ENCODE peak calls at places on chromosomes 12 and 14, in ten cellular contexts. Q is ascending aorta; U is kidney epithelial cell; C is CD8-positive, alpha-beta T cell; S is cardiac muscle cell; J is body of pancreas; I is left lung; D is lower lobe of right lung; R is heart right ventricle; X is psoas muscle. P is an unnamed sample. For H3K36me3, the result is how much of the 10 kb centered on the place peaks cover.

GRCh38 chr14:69798339-69798735 is 1.3 kb upstream of the SLC10A1 start:
- DNase-seq in X (no peak), D (no peak), S (no peak), U (no peak), I (no peak), Q (no peak), C (no peak), R (no peak), J (no peak), P (no peak)

GRCh38 chr14:45177081-45177480 is 41.4 kb downstream of the FANCM start:
- DNase-seq in S (no peak), Q (no peak), J (no peak), I (no peak), C (no peak), X (no peak), U (no peak), R (no peak), D (no peak), P (no peak)

GRCh38 chr14:74706101-74706500 is 6.8 kb downstream of the AREL1 start:
- DNase-seq in J (no peak), I (no peak), U (peak), X (no peak), D (no peak), S (no peak), Q (no peak), R (no peak), C (no peak), P (no peak)

GRCh38 chr14:106268013-106268727 is 741.8 kb downstream of the TMEM121 start:
- DNase-seq in X (no peak), R (no peak), C (peak), U (no peak), D (peak), J (peak), Q (no peak), S (no peak), I (no peak), P (peak)

GRCh38 chr12:10455766-10456165 is 2.6 kb upstream of the KLRC1 start:
- DNase-seq in C (no peak), U (no peak), X (no peak), S (no peak), R (no peak), I (no peak), Q (no peak), D (no peak), J (no peak), P (no peak)

GRCh38 chr12:28640519-28640918 is 450.3 kb downstream of the CCDC91 start:
- DNase-seq in I (no peak), X (no peak), J (no peak), S (no peak), Q (no peak), C (no peak), D (no peak), R (no peak), U (no peak), P (no peak)

GRCh38 chr14:58082491-58083098 is 69.4 kb downstream of the ARMH4 start:
- DNase-seq in S (no peak), D (no peak), X (no peak), U (peak), R (no peak), J (no peak), C (no peak), Q (no peak), I (no peak), P (no peak)

GRCh38 chr12:27142102-27142721 is 59.8 kb upstream of the C12orf71 start:
- DNase-seq in U (no peak), J (peak), S (peak), I (no peak), C (no peak), R (peak), X (no peak), D (no peak), Q (no peak), P (peak)

GRCh38 chr12:71439362-71439612 is 311 bp upstream of the LGR5 start:
- DNase-seq in S (no peak), R (no peak), U (no peak), J (no peak), X (no peak), Q (no peak), D (no peak), I (no peak), C (no peak), P (no peak)

GRCh38 chr12:114665411-114666181 is 18.4 kb downstream of the TBX3 start:
- DNase-seq in R (no peak), U (no peak), C (no peak), D (no peak), Q (no peak), I (no peak), J (no peak), X (peak), S (no peak), P (no peak)

GRCh38 chr14:66231823-66232222 is 254.3 kb upstream of the CCDC196 start:
- DNase-seq in R (no peak), U (no peak), Q (no peak), D (no peak), C (no peak), J (no peak), I (no peak), X (no peak), S (no peak), P (no peak)

GRCh38 chr14:65850429-65851145 is 438.1 kb downstream of the FUT8 start:
- DNase-seq in D (no peak), Q (no peak), R (no peak), C (peak), J (no peak), S (no peak), U (no peak), I (no peak), X (no peak), P (peak)

GRCh38 chr12:39620664-39621658 is 1.4 kb upstream of the ABCD2 start:
- DNase-seq in X (no peak), R (no peak), I (peak), J (no peak), C (peak), S (no peak), Q (no peak), U (no peak), D (no peak), P (peak)

GRCh38 chr14:101705733-101706508 is 55.6 kb upstream of the PPP2R5C start:
- DNase-seq in U (no peak), S (peak), I (peak), C (peak), R (peak), J (peak), D (peak), X (peak), Q (no peak), P (peak)

GRCh38 chr12:94459773-94460593 is at the start of gene CEP83:
- DNase-seq in X (peak), S (peak), D (peak), I (peak), R (peak), C (peak), Q (peak), J (peak), U (peak), P (peak)

GRCh38 chr12:109302358-109302757 is 6.7 kb downstream of the FOXN4 start:
- DNase-seq in U (no peak), J (no peak), C (no peak), S (no peak), R (no peak), I (no peak), D (no peak), Q (no peak), X (no peak), P (no peak)

GRCh38 chr12:53235742-53236442 is 3.9 kb upstream of the RARG start:
- DNase-seq in S (no peak), C (no peak), X (no peak), I (peak), J (no peak), R (no peak), D (peak), U (no peak), Q (no peak), P (no peak)

GRCh38 chr12:132227156-132227555 is 82.9 kb downstream of the NOC4L start:
- DNase-seq in Q (no peak), X (no peak), I (peak), U (no peak), S (no peak), D (no peak), J (no peak), R (no peak), C (no peak), P (no peak)

GRCh38 chr12:54725233-54725843 is 77.2 kb upstream of the DCD start:
- DNase-seq in I (no peak), Q (no peak), S (peak), D (no peak), X (no peak), U (no peak), J (peak), R (no peak), C (no peak), P (no peak)

GRCh38 chr14:106802413-106803364 is 1276.3 kb downstream of the TMEM121 start:
- DNase-seq in I (peak), U (no peak), R (no peak), S (no peak), X (no peak), C (no peak), Q (no peak), J (peak), D (no peak), P (peak)

GRCh38 chr14:64191756-64192155 is 102.4 kb downstream of the ESR2 start:
- DNase-seq in J (peak), C (no peak), I (no peak), S (no peak), X (no peak), R (no peak), Q (no peak), U (peak), D (no peak), P (no peak)

GRCh38 chr12:57736743-57737466 is 1.6 kb downstream of the AGAP2 start:
- DNase-seq in Q (no peak), D (no peak), J (no peak), S (no peak), X (no peak), C (no peak), U (no peak), R (no peak), I (no peak), P (no peak)

GRCh38 chr12:29238822-29239291 is 89.8 kb downstream of the FAR2 start:
- DNase-seq in D (no peak), U (peak), J (no peak), Q (no peak), R (no peak), C (no peak), X (no peak), S (no peak), I (no peak), P (no peak)

GRCh38 chr12:18753481-18754117 is 15.7 kb downstream of the CAPZA3 start:
- DNase-seq in S (peak), J (no peak), R (peak), I (peak), D (no peak), Q (no peak), U (no peak), C (no peak), X (no peak), P (no peak)

GRCh38 chr12:22692964-22693555 is 68.1 kb downstream of the ETNK1 start:
- DNase-seq in U (no peak), S (no peak), R (no peak), X (no peak), J (no peak), D (peak), I (peak), C (no peak), Q (no peak), P (peak)

DNA sequence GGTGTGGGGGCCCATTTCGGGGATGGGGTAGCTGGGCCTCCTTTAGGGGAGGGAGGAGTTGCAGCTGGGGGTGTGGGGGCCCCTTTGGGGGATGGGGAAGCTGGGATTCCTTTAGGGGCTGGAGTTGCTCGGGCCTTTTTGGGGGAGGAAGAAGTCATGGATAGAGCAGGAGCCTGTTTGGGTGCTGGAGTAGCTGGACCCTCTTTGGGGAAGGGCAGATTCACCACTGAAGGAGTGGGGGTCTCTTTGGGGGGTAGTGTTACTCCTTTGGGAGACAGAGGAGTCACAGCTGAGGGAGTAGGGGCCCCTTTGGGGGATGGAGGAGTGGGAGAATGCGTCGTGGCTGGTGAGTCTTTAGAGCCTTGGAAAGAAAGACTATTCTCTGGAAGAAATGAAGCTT is 6.5 kb downstream of the NACA start:
- DNase-seq in R (no peak), U (no peak), S (no peak), C (no peak), D (no peak), Q (no peak), X (no peak), I (peak), J (no peak), P (no peak)
- H3K36me3 ChIP-seq in R (under half), U (under half), S (under half), C (half or more), D (half or more), Q (under half), X (half or more), I (half or more), J (under half), P (under half)

GRCh38 chr14:20757963-20758362 is 10.2 kb upstream of the EDDM3B start:
- DNase-seq in S (peak), C (peak), R (peak), J (peak), I (no peak), D (peak), Q (no peak), U (no peak), X (no peak), P (peak)
- TF ChIP-seq CTCF in S (no peak), C (no peak), R (no peak), J (peak), I (peak), D (peak), Q (peak), U (no peak), X (peak), P (no peak)

GRCh38 chr12:121535150-121536057 is 45.4 kb downstream of the KDM2B start:
- DNase-seq in U (no peak), C (no peak), D (peak), I (no peak), R (peak), J (no peak), Q (no peak), X (no peak), S (no peak), P (no peak)
- H3K36me3 ChIP-seq in U (under half), C (under half), D (under half), I (under half), R (under half), J (under half), Q (under half), X (under half), S (under half), P (under half)

DNA sequence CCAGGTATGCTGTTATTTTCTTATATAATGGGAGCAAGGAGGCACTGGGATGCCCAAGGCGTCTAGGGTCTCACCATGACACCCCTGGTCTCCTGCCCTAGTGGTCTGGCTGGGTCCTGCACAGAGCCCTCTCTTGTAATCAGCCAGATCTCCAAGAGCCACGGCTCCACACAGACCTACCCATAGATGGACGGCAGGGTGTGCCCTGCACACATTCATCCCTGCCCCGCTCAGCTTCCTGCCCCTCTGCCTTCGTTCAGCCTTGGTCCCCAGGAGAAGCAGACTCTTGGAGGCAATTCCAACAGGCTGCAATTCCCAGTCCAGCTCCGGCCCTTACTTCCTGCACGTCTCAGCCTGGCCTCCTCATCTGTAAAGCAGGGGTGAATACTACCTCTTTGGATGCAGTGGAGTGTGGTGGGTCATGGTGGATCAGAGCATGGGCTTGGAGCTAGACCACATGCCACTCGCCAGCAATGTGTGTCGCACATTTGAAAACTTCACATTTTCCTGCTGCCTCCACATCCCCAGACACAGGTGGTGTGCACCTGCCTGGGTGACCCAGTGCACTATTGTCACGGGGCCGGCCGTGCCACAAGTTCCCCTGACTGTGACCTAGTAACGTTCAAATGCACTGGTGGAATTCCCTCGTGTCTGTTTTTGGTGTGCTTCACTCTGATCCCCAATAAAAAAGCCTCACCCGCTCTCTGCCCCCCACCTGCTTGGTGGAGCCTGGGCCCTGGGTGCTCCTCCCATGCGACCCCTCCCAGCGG is 171.1 kb upstream of the PRMT8 start:
- DNase-seq in U (no peak), C (no peak), J (no peak), X (no peak), D (no peak), R (no peak), Q (no peak), S (no peak), I (peak), P (no peak)
- TF ChIP-seq CTCF in U (no peak), C (no peak), J (no peak), X (no peak), D (no peak), R (no peak), Q (no peak), S (no peak), I (no peak), P (no peak)

DNA sequence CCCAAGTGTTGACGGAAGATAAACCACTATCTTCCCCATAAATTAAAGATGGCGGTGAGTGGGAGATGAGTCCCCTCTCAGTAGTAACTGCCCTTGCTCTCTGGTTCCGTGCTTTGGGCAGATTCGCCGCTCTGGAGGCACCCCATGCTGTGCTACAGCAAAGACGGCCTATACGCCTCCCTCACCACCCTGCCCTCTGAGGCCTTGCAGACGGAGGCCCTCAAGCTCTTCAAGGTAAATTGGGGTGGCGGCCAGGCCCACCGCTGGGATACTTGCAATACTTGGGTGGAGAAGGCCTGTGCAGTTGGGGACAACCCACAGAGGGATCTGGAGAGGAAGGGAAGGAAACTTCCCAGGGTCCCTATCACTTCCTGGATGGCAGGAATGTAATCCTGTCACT is 22.9 kb downstream of the PIGH start:
- DNase-seq in I (no peak), U (no peak), R (no peak), Q (no peak), C (no peak), X (no peak), J (no peak), D (peak), S (no peak), P (no peak)
- H3K36me3 ChIP-seq in I (under half), U (under half), R (under half), Q (under half), C (under half), X (under half), J (under half), D (under half), S (under half), P (under half)

DNA sequence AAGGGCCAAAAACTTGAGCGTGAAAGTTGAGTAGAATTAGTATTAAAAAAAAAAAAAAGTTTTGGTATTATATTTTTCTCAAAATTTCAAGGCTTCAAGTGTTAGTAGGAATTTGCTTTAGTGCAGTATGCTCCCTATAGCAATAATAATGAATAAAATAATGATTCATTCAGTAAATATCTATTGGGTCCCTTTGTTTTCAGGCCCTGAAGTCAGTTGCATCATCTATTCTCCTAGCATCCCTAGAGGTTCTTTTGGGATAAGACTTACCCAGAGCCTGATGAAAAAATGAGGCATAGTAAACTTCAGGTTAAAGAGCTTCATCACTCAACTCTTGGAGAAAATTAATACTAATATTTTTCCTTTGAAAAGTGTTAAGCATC is 1.1 kb downstream of the KMT5A start:
- DNase-seq in I (no peak), C (no peak), S (no peak), J (no peak), X (no peak), R (no peak), Q (no peak), U (no peak), D (no peak), P (no peak)
- TF ChIP-seq CTCF in I (no peak), C (no peak), S (no peak), J (no peak), X (no peak), R (no peak), Q (no peak), U (no peak), D (no peak), P (no peak)

DNA sequence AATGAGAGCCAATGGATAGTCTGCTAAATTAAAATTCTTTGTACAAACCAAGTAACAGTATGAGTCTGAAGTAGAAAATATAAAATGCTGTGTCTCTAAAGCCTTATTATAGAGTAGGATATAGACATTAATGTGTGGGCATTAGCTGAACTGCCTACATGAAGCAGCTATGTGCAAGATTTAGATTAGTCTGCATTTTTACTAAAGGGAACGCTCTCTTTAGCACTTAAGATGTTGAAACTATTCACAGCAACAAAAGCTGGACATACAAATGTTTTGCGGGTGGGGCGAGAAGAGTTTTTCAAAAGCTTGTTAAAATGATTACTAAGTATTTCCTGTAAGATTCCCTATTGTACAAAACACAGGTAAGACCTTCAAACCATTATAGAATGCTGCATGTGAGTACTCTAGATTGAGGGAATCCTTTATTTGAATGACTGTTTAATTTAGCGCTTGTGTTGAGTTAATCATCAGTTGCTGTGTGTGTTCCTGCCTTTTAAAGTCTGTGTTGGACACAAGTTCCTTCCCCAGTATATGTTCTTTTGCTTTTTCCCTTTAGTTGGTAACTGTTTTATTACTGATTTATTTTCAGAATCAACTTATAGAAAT is 87.1 kb downstream of the RAD52 start:
- DNase-seq in I (no peak), S (no peak), J (no peak), C (no peak), Q (no peak), D (no peak), U (no peak), X (no peak), R (no peak), P (no peak)
- H3K36me3 ChIP-seq in I (half or more), S (half or more), J (under half), C (under half), Q (under half), D (half or more), U (under half), X (half or more), R (under half), P (under half)

GRCh38 chr14:23097786-23098185 is 2.5 kb downstream of the C14orf119 start:
- DNase-seq in U (no peak), Q (no peak), J (no peak), X (no peak), D (no peak), S (no peak), C (no peak), I (no peak), R (no peak), P (no peak)

GRCh38 chr14:23102801-23103200 is 2.0 kb downstream of the CIROP start:
- DNase-seq in R (no peak), D (no peak), Q (no peak), I (no peak), S (no peak), X (no peak), U (no peak), C (no peak), J (no peak), P (no peak)

GRCh38 chr14:23101986-23102625 is 2.7 kb downstream of the CIROP start:
- DNase-seq in R (no peak), S (no peak), I (no peak), J (no peak), D (no peak), X (no peak), Q (no peak), C (no peak), U (no peak), P (no peak)

GRCh38 chr14:23101213-23101970 is 3.4 kb downstream of the CIROP start:
- DNase-seq in J (no peak), R (no peak), U (no peak), D (no peak), Q (no peak), C (no peak), I (no peak), X (no peak), S (no peak), P (no peak)

GRCh38 chr14:23099212-23099861 is 4.0 kb downstream of the C14orf119 start:
- DNase-seq in Q (no peak), U (no peak), R (no peak), C (no peak), I (no peak), S (no peak), J (peak), X (no peak), D (peak), P (no peak)
- TF ChIP-seq CTCF in Q (no peak), U (no peak), R (no peak), C (no peak), I (no peak), S (no peak), J (peak), X (no peak), D (no peak), P (no peak)